ENCODE peak calls at places on chromosomes 11 and 22, in nine cellular contexts. L, Z, C, Q, V, G, S, X and B are unnamed samples.
A peak's percentile ranks its signal among the peaks of the same experiment; 100 is the strongest.

GRCh38 chr22:45310331-45311032 is 748 bp downstream of the FAM118A start:
- DNase-seq in V (no peak), S (no peak), C (no peak), G (no peak), L (no peak), Q (no peak), Z (no peak), X (no peak), B (no peak)

GRCh38 chr11:72353861-72354260 is 80.5 kb downstream of the CLPB start:
- DNase-seq in X (no peak), V (no peak), Z (no peak), S (peak; percentile 73), G (no peak), C (no peak), Q (no peak), L (no peak), B (no peak)

GRCh38 chr11:18721576-18722292 is 4.3 kb downstream of the IGSF22 start:
- DNase-seq in Z (peak; percentile 22), V (peak; percentile 38), Q (peak; percentile 60), X (no peak), G (no peak), L (peak; percentile 12), S (peak; percentile 58), C (peak; percentile 84), B (peak; percentile 36)

GRCh38 chr22:36659762-36660509 is 43.6 kb downstream of the CACNG2 start:
- DNase-seq in G (peak; percentile 68), X (peak; percentile 93), V (peak; percentile 7), C (no peak), Q (no peak), L (peak; percentile 7), S (peak; percentile 75), Z (peak; percentile 93), B (no peak)

GRCh38 chr22:39960791-39961746 is 872 bp downstream of the TMA7B start:
- DNase-seq in L (peak; percentile 45), C (no peak), X (no peak), S (no peak), V (peak; percentile 57), Q (peak; percentile 83), Z (peak; percentile 98), G (peak; percentile 99), B (peak; percentile 54)

GRCh38 chr22:49292909-49293308 is 534.8 kb downstream of the BRD1 start:
- DNase-seq in C (no peak), S (no peak), X (no peak), V (no peak), Q (no peak), Z (no peak), G (no peak), L (no peak), B (no peak)

GRCh38 chr11:123255909-123256308 is 60.9 kb upstream of the CLMP start:
- DNase-seq in C (no peak), X (no peak), Z (no peak), G (no peak), L (no peak), V (no peak), Q (no peak), S (no peak), B (no peak)

GRCh38 chr11:117668291-117668690 is 128.7 kb downstream of the DSCAML1 start:
- DNase-seq in Z (no peak), L (no peak), Q (no peak), V (no peak), G (no peak), X (no peak), S (no peak), C (peak; percentile 95), B (no peak)

GRCh38 chr11:18749681-18750319 is 23.8 kb upstream of the IGSF22 start:
- DNase-seq in X (no peak), Q (no peak), S (peak; percentile 63), L (no peak), G (peak; percentile 42), Z (peak; percentile 92), C (no peak), V (no peak), B (no peak)

GRCh38 chr22:23060612-23061400 is 9.5 kb upstream of the GNAZ start:
- DNase-seq in C (no peak), X (no peak), Q (no peak), S (no peak), V (no peak), Z (no peak), G (no peak), L (no peak), B (no peak)

GRCh38 chr11:117180020-117180419 is 1.5 kb downstream of the SIDT2 start:
- DNase-seq in S (peak; percentile 22), C (no peak), G (no peak), Q (no peak), X (no peak), Z (no peak), V (no peak), L (no peak), B (no peak)

GRCh38 chr22:26460202-26460601 is 23.4 kb downstream of the HPS4 start:
- DNase-seq in X (no peak), L (no peak), Q (no peak), G (no peak), C (no peak), S (no peak), Z (no peak), V (no peak), B (no peak)

GRCh38 chr11:82967381-82967780 is 65.8 kb downstream of the DDIAS start:
- DNase-seq in L (no peak), C (no peak), G (no peak), X (no peak), Q (no peak), Z (no peak), V (no peak), S (no peak), B (no peak)

GRCh38 chr11:125090816-125091215 is 20.6 kb downstream of the TMEM218 start:
- DNase-seq in Q (no peak), S (no peak), L (no peak), G (no peak), C (no peak), X (no peak), V (no peak), Z (no peak), B (no peak)

GRCh38 chr11:119673389-119674336 is 55.3 kb downstream of the NECTIN1 start:
- DNase-seq in X (no peak), Z (no peak), C (no peak), L (no peak), S (no peak), Q (no peak), G (no peak), V (peak; percentile 11), B (peak; percentile 56)

GRCh38 chr11:11620251-11620965 is 1.4 kb downstream of the GALNT18 start:
- DNase-seq in V (no peak), X (peak; percentile 69), G (no peak), L (no peak), Q (no peak), C (peak; percentile 54), Z (no peak), S (no peak), B (no peak)

GRCh38 chr22:17907731-17908051 is 116.7 kb downstream of the MICAL3 start:
- DNase-seq in C (no peak), Z (no peak), S (no peak), X (no peak), G (no peak), L (no peak), V (no peak), Q (no peak), B (no peak)